ENCODE peak calls at places on chromosome 22, in ten cellular contexts. One of them, this sample, is unnamed.

GRCh38 chr22:30730351-30730750 is 35.7 kb downstream of the OSBP2 start:
- DNase-seq in HuH-7.5: no peak
- DNase-seq in epithelial cell of esophagus: no peak
- DNase-seq in NCI-H1105 treated with DMSO at 0.1 percent for 48 hours: no peak
- DNase-seq in astrocyte of the spinal cord: no peak
- DNase-seq in cardiac fibroblast: no peak
- DNase-seq in NCI-H1092: no peak
- DNase-seq in activated naive CD8-positive, alpha-beta T cell treated with anti-CD3 and anti-CD28 coated beads, Interleukin-2, amount 50 U/mL, for 24 hours: no peak
- DNase-seq in amniotic stem cell: no peak
- DNase-seq in retinal pigment epithelial cell: no peak
- DNase-seq in this sample: no peak

GRCh38 chr22:35192121-35192918 is 65.0 kb upstream of the HMGXB4 start:
- DNase-seq in HuH-7.5: no peak
- DNase-seq in epithelial cell of esophagus: peak
- DNase-seq in NCI-H1105 treated with DMSO at 0.1 percent for 48 hours: no peak
- DNase-seq in astrocyte of the spinal cord: no peak
- DNase-seq in cardiac fibroblast: peak
- DNase-seq in NCI-H1092: no peak
- DNase-seq in activated naive CD8-positive, alpha-beta T cell treated with anti-CD3 and anti-CD28 coated beads, Interleukin-2, amount 50 U/mL, for 24 hours: no peak
- DNase-seq in amniotic stem cell: no peak
- DNase-seq in retinal pigment epithelial cell: no peak
- DNase-seq in this sample: no peak

GRCh38 chr22:29106839-29107238 is 34.0 kb downstream of the KREMEN1 start:
- DNase-seq in HuH-7.5: no peak
- DNase-seq in epithelial cell of esophagus: no peak
- DNase-seq in NCI-H1105 treated with DMSO at 0.1 percent for 48 hours: no peak
- DNase-seq in astrocyte of the spinal cord: no peak
- DNase-seq in cardiac fibroblast: no peak
- DNase-seq in NCI-H1092: no peak
- DNase-seq in activated naive CD8-positive, alpha-beta T cell treated with anti-CD3 and anti-CD28 coated beads, Interleukin-2, amount 50 U/mL, for 24 hours: no peak
- DNase-seq in amniotic stem cell: no peak
- DNase-seq in retinal pigment epithelial cell: no peak
- DNase-seq in this sample: no peak

GRCh38 chr22:40331706-40332105 is 14.6 kb upstream of the ADSL start:
- DNase-seq in HuH-7.5: no peak
- DNase-seq in epithelial cell of esophagus: no peak
- DNase-seq in NCI-H1105 treated with DMSO at 0.1 percent for 48 hours: no peak
- DNase-seq in astrocyte of the spinal cord: no peak
- DNase-seq in cardiac fibroblast: no peak
- DNase-seq in NCI-H1092: no peak
- DNase-seq in activated naive CD8-positive, alpha-beta T cell treated with anti-CD3 and anti-CD28 coated beads, Interleukin-2, amount 50 U/mL, for 24 hours: no peak
- DNase-seq in amniotic stem cell: no peak
- DNase-seq in retinal pigment epithelial cell: no peak
- DNase-seq in this sample: no peak

GRCh38 chr22:28801845-28802594 is 1.7 kb upstream of the XBP1 start:
- DNase-seq in HuH-7.5: peak
- DNase-seq in epithelial cell of esophagus: no peak
- DNase-seq in NCI-H1105 treated with DMSO at 0.1 percent for 48 hours: no peak
- DNase-seq in astrocyte of the spinal cord: no peak
- DNase-seq in cardiac fibroblast: no peak
- DNase-seq in NCI-H1092: no peak
- DNase-seq in activated naive CD8-positive, alpha-beta T cell treated with anti-CD3 and anti-CD28 coated beads, Interleukin-2, amount 50 U/mL, for 24 hours: no peak
- DNase-seq in amniotic stem cell: no peak
- DNase-seq in retinal pigment epithelial cell: no peak
- DNase-seq in this sample: no peak

GRCh38 chr22:37428649-37429586 is 1.6 kb upstream of the ELFN2 start:
- DNase-seq in HuH-7.5: peak
- DNase-seq in epithelial cell of esophagus: peak
- DNase-seq in NCI-H1105 treated with DMSO at 0.1 percent for 48 hours: no peak
- DNase-seq in astrocyte of the spinal cord: peak
- DNase-seq in cardiac fibroblast: peak
- DNase-seq in NCI-H1092: no peak
- DNase-seq in activated naive CD8-positive, alpha-beta T cell treated with anti-CD3 and anti-CD28 coated beads, Interleukin-2, amount 50 U/mL, for 24 hours: peak
- DNase-seq in amniotic stem cell: no peak
- DNase-seq in retinal pigment epithelial cell: no peak
- DNase-seq in this sample: peak

GRCh38 chr22:44164031-44164430 is 16.7 kb upstream of the PARVG start:
- DNase-seq in HuH-7.5: no peak
- DNase-seq in epithelial cell of esophagus: no peak
- DNase-seq in NCI-H1105 treated with DMSO at 0.1 percent for 48 hours: no peak
- DNase-seq in astrocyte of the spinal cord: no peak
- DNase-seq in cardiac fibroblast: no peak
- DNase-seq in NCI-H1092: no peak
- DNase-seq in activated naive CD8-positive, alpha-beta T cell treated with anti-CD3 and anti-CD28 coated beads, Interleukin-2, amount 50 U/mL, for 24 hours: no peak
- DNase-seq in amniotic stem cell: no peak
- DNase-seq in retinal pigment epithelial cell: no peak
- DNase-seq in this sample: no peak

GRCh38 chr22:24588370-24588755 is 4.5 kb downstream of the LRRC75B start:
- DNase-seq in HuH-7.5: no peak
- DNase-seq in epithelial cell of esophagus: no peak
- DNase-seq in NCI-H1105 treated with DMSO at 0.1 percent for 48 hours: no peak
- DNase-seq in astrocyte of the spinal cord: peak
- DNase-seq in cardiac fibroblast: no peak
- DNase-seq in NCI-H1092: no peak
- DNase-seq in activated naive CD8-positive, alpha-beta T cell treated with anti-CD3 and anti-CD28 coated beads, Interleukin-2, amount 50 U/mL, for 24 hours: no peak
- DNase-seq in amniotic stem cell: no peak
- DNase-seq in retinal pigment epithelial cell: peak
- DNase-seq in this sample: no peak

GRCh38 chr22:39574779-39575551 is 4.4 kb downstream of the CACNA1I start:
- DNase-seq in HuH-7.5: no peak
- DNase-seq in epithelial cell of esophagus: peak
- DNase-seq in NCI-H1105 treated with DMSO at 0.1 percent for 48 hours: no peak
- DNase-seq in astrocyte of the spinal cord: peak
- DNase-seq in cardiac fibroblast: peak
- DNase-seq in NCI-H1092: no peak
- DNase-seq in activated naive CD8-positive, alpha-beta T cell treated with anti-CD3 and anti-CD28 coated beads, Interleukin-2, amount 50 U/mL, for 24 hours: no peak
- DNase-seq in amniotic stem cell: peak
- DNase-seq in retinal pigment epithelial cell: peak
- DNase-seq in this sample: no peak

This sample was measured in NCI-H460.